ENCODE peak calls at places on chromosomes 5 and 9, in ten cellular contexts. One of them, this sample, is unnamed.

GRCh38 chr5:31144364-31144763 is 49.1 kb upstream of the CDH6 start:
- DNase-seq in breast epithelium: no peak
- DNase-seq in GM23248: no peak
- DNase-seq in adipocyte: no peak
- DNase-seq in neural progenitor cell: no peak
- DNase-seq in heart left ventricle: no peak
- DNase-seq in PC-3: no peak
- DNase-seq in IMR-90: no peak
- DNase-seq in CD8-positive, alpha-beta memory T cell: no peak
- DNase-seq in CD4-positive, CD25-positive, alpha-beta regulatory T cell: no peak
- DNase-seq in this sample: no peak

GRCh38 chr9:1429328-1429727 is 379.2 kb downstream of the DMRT2 start:
- DNase-seq in breast epithelium: no peak
- DNase-seq in GM23248: peak; percentile 44
- DNase-seq in adipocyte: no peak
- DNase-seq in neural progenitor cell: no peak
- DNase-seq in heart left ventricle: peak; percentile 38
- DNase-seq in PC-3: peak; percentile 45
- DNase-seq in IMR-90: no peak
- DNase-seq in CD8-positive, alpha-beta memory T cell: no peak
- DNase-seq in CD4-positive, CD25-positive, alpha-beta regulatory T cell: peak; percentile 26
- DNase-seq in this sample: peak; percentile 12

GRCh38 chr5:83827111-83827541 is 106.5 kb upstream of the HAPLN1 start:
- DNase-seq in breast epithelium: no peak
- DNase-seq in GM23248: peak; percentile 88
- DNase-seq in adipocyte: peak; percentile 93
- DNase-seq in neural progenitor cell: no peak
- DNase-seq in heart left ventricle: no peak
- DNase-seq in PC-3: peak; percentile 70
- DNase-seq in IMR-90: peak; percentile 46
- DNase-seq in CD8-positive, alpha-beta memory T cell: no peak
- DNase-seq in CD4-positive, CD25-positive, alpha-beta regulatory T cell: no peak
- DNase-seq in this sample: no peak

GRCh38 chr5:88829053-88829452 is 53.9 kb downstream of the MEF2C start:
- DNase-seq in breast epithelium: no peak
- DNase-seq in GM23248: peak; percentile 51
- DNase-seq in adipocyte: no peak
- DNase-seq in neural progenitor cell: no peak
- DNase-seq in heart left ventricle: peak; percentile 47
- DNase-seq in PC-3: peak; percentile 7
- DNase-seq in IMR-90: no peak
- DNase-seq in CD8-positive, alpha-beta memory T cell: no peak
- DNase-seq in CD4-positive, CD25-positive, alpha-beta regulatory T cell: no peak
- DNase-seq in this sample: peak; percentile 55

GRCh38 chr9:37034320-37034937 is 361 bp upstream of the PAX5 start:
- DNase-seq in breast epithelium: no peak
- DNase-seq in GM23248: peak; percentile 38
- DNase-seq in adipocyte: peak; percentile 33
- DNase-seq in neural progenitor cell: peak; percentile 84
- DNase-seq in heart left ventricle: no peak
- DNase-seq in PC-3: peak; percentile 40
- DNase-seq in IMR-90: no peak
- DNase-seq in CD8-positive, alpha-beta memory T cell: no peak
- DNase-seq in CD4-positive, CD25-positive, alpha-beta regulatory T cell: peak; percentile 26
- DNase-seq in this sample: no peak

GRCh38 chr9:17793713-17794622 is 215.1 kb downstream of the SH3GL2 start:
- DNase-seq in breast epithelium: no peak
- DNase-seq in GM23248: peak; percentile 32
- DNase-seq in adipocyte: peak; percentile 9
- DNase-seq in neural progenitor cell: peak; percentile 31
- DNase-seq in heart left ventricle: no peak
- DNase-seq in PC-3: peak; percentile 56
- DNase-seq in IMR-90: no peak
- DNase-seq in CD8-positive, alpha-beta memory T cell: no peak
- DNase-seq in CD4-positive, CD25-positive, alpha-beta regulatory T cell: no peak
- DNase-seq in this sample: peak; percentile 35

GRCh38 chr9:6680797-6681146 is 35.2 kb upstream of the GLDC start:
- DNase-seq in breast epithelium: peak; percentile 44
- DNase-seq in GM23248: peak; percentile 61
- DNase-seq in adipocyte: peak; percentile 62
- DNase-seq in neural progenitor cell: peak; percentile 71
- DNase-seq in heart left ventricle: peak; percentile 72
- DNase-seq in PC-3: peak; percentile 40
- DNase-seq in IMR-90: peak; percentile 40
- DNase-seq in CD8-positive, alpha-beta memory T cell: peak; percentile 82
- DNase-seq in CD4-positive, CD25-positive, alpha-beta regulatory T cell: peak; percentile 77
- DNase-seq in this sample: peak; percentile 44

GRCh38 chr5:14114615-14115251 is 28.4 kb upstream of the TRIO start:
- DNase-seq in breast epithelium: no peak
- DNase-seq in GM23248: peak; percentile 37
- DNase-seq in adipocyte: no peak
- DNase-seq in neural progenitor cell: no peak
- DNase-seq in heart left ventricle: no peak
- DNase-seq in PC-3: no peak
- DNase-seq in IMR-90: no peak
- DNase-seq in CD8-positive, alpha-beta memory T cell: no peak
- DNase-seq in CD4-positive, CD25-positive, alpha-beta regulatory T cell: no peak
- DNase-seq in this sample: no peak

GRCh38 chr9:37952731-37953130 is 48.8 kb upstream of the SLC25A51 start:
- DNase-seq in breast epithelium: no peak
- DNase-seq in GM23248: peak; percentile 91
- DNase-seq in adipocyte: peak; percentile 41
- DNase-seq in neural progenitor cell: no peak
- DNase-seq in heart left ventricle: no peak
- DNase-seq in PC-3: peak; percentile 73
- DNase-seq in IMR-90: peak; percentile 96
- DNase-seq in CD8-positive, alpha-beta memory T cell: no peak
- DNase-seq in CD4-positive, CD25-positive, alpha-beta regulatory T cell: no peak
- DNase-seq in this sample: peak; percentile 77

GRCh38 chr9:98357921-98358535 is 102.6 kb upstream of the TBC1D2 start:
- DNase-seq in breast epithelium: no peak
- DNase-seq in GM23248: peak; percentile 81
- DNase-seq in adipocyte: peak; percentile 24
- DNase-seq in neural progenitor cell: no peak
- DNase-seq in heart left ventricle: no peak
- DNase-seq in PC-3: peak; percentile 66
- DNase-seq in IMR-90: peak; percentile 77
- DNase-seq in CD8-positive, alpha-beta memory T cell: no peak
- DNase-seq in CD4-positive, CD25-positive, alpha-beta regulatory T cell: no peak
- DNase-seq in this sample: peak; percentile 65

GRCh38 chr5:75509956-75510355 is 1.5 kb downstream of the CERT1 start:
- DNase-seq in breast epithelium: no peak
- DNase-seq in GM23248: peak; percentile 72
- DNase-seq in adipocyte: peak; percentile 77
- DNase-seq in neural progenitor cell: peak; percentile 5
- DNase-seq in heart left ventricle: no peak
- DNase-seq in PC-3: peak; percentile 9
- DNase-seq in IMR-90: peak; percentile 60
- DNase-seq in CD8-positive, alpha-beta memory T cell: no peak
- DNase-seq in CD4-positive, CD25-positive, alpha-beta regulatory T cell: peak; percentile 10
- DNase-seq in this sample: no peak

GRCh38 chr5:153158608-153159007 is 331.9 kb upstream of the GRIA1 start:
- DNase-seq in breast epithelium: no peak
- DNase-seq in GM23248: peak; percentile 20
- DNase-seq in adipocyte: no peak
- DNase-seq in neural progenitor cell: no peak
- DNase-seq in heart left ventricle: no peak
- DNase-seq in PC-3: no peak
- DNase-seq in IMR-90: no peak
- DNase-seq in CD8-positive, alpha-beta memory T cell: no peak
- DNase-seq in CD4-positive, CD25-positive, alpha-beta regulatory T cell: no peak
- DNase-seq in this sample: no peak

GRCh38 chr5:8848997-8849585 is 696.8 kb downstream of the SEMA5A start:
- DNase-seq in breast epithelium: no peak
- DNase-seq in GM23248: peak; percentile 95
- DNase-seq in adipocyte: peak; percentile 82
- DNase-seq in neural progenitor cell: no peak
- DNase-seq in heart left ventricle: no peak
- DNase-seq in PC-3: peak; percentile 95
- DNase-seq in IMR-90: peak; percentile 89
- DNase-seq in CD8-positive, alpha-beta memory T cell: no peak
- DNase-seq in CD4-positive, CD25-positive, alpha-beta regulatory T cell: no peak
- DNase-seq in this sample: peak; percentile 96

DNA sequence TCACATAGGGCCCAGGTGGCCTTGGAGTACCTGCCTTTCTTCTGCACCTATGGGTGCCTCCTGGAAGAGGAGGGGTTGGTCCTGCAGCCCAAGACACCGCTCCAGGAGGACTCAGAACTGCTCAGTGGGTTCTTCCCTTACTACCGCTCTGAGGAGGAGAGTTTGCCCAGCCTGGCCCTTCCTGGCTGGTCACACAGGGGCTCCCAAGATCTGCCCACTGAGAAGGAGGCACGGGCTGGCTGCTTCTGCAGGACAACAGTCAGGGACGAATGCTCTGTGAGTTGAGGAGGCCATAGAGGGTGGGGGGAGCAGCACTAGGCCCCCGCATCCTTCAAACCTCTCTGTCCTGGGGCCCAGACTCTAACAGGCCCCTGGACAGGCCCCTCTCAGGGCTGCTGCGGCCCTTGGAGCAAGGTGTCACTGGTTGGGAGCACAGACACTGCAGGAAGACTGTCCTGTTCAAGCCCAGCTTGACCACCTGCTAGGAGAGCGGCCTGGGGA is 9.9 kb upstream of the SLC25A48 start:
- DNase-seq in breast epithelium: no peak
- DNase-seq in GM23248: no peak
- DNase-seq in adipocyte: no peak
- DNase-seq in neural progenitor cell: no peak
- DNase-seq in heart left ventricle: no peak
- DNase-seq in PC-3: no peak
- DNase-seq in IMR-90: no peak
- DNase-seq in CD8-positive, alpha-beta memory T cell: no peak
- DNase-seq in CD4-positive, CD25-positive, alpha-beta regulatory T cell: no peak
- DNase-seq in this sample: no peak
- H3K4me3 ChIP-seq in breast epithelium: no peak overlapping the region
- H3K4me3 ChIP-seq in GM23248: no peak overlapping the region
- H3K4me3 ChIP-seq in adipocyte: no peak overlapping the region
- H3K4me3 ChIP-seq in neural progenitor cell: no peak overlapping the region
- H3K4me3 ChIP-seq in heart left ventricle: no peak overlapping the region
- H3K4me3 ChIP-seq in PC-3: no peak overlapping the region
- H3K4me3 ChIP-seq in IMR-90: no peak overlapping the region
- H3K4me3 ChIP-seq in CD8-positive, alpha-beta memory T cell: no peak overlapping the region
- H3K4me3 ChIP-seq in CD4-positive, CD25-positive, alpha-beta regulatory T cell: no peak overlapping the region
- H3K4me3 ChIP-seq in this sample: no peak overlapping the region

DNA sequence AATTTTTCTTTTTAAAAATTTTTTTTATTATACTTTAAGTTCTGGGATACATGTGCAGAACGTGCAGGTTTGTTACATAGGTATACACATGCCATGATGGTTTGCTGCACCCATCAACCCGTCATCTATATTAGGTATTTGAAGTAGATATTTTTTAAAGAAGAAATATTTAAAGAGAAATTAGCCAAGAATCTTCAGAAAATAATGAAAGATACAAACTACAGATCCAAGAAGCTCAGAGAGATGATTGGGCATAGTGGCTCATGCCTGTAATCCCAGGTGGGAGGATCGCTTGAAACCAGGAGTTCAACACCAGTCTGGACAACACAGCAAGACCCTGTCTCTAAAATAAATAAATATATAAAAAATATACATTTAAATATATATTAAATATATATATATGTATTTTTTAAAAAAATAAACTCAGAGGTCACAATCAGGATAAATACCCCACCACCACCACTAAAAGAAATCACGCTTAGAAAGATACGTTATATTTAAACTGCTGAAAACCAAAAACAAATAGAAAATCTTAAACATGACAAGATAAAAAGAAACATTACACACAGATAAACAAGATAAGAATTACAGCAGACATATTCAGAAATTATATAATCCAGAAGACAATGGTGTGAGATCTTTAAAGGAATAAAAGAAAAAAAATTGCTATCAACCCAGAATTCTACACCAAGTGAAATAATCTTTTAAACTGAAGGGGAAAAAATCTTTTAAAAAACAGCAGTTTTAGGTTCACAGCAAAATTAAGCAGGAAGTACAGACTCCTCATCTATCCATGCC is 57.5 kb downstream of the CSF2 start:
- DNase-seq in breast epithelium: no peak
- DNase-seq in GM23248: no peak
- DNase-seq in adipocyte: no peak
- DNase-seq in neural progenitor cell: no peak
- DNase-seq in heart left ventricle: no peak
- DNase-seq in PC-3: no peak
- DNase-seq in IMR-90: no peak
- DNase-seq in CD8-positive, alpha-beta memory T cell: no peak
- DNase-seq in CD4-positive, CD25-positive, alpha-beta regulatory T cell: no peak
- DNase-seq in this sample: no peak
- H3K9me3 ChIP-seq in breast epithelium: peaks cover 5% of the 10 kb centered on the region
- H3K9me3 ChIP-seq in GM23248: no peaks in the 10 kb centered on the region
- H3K9me3 ChIP-seq in adipocyte: peaks cover 45% of the 10 kb centered on the region
- H3K9me3 ChIP-seq in neural progenitor cell: no peaks in the 10 kb centered on the region
- H3K9me3 ChIP-seq in heart left ventricle: peaks cover 20% of the 10 kb centered on the region
- H3K9me3 ChIP-seq in PC-3: no peaks in the 10 kb centered on the region
- H3K9me3 ChIP-seq in IMR-90: peaks cover 13% of the 10 kb centered on the region
- H3K9me3 ChIP-seq in CD8-positive, alpha-beta memory T cell: no peaks in the 10 kb centered on the region
- H3K9me3 ChIP-seq in CD4-positive, CD25-positive, alpha-beta regulatory T cell: peaks cover 3% of the 10 kb centered on the region
- H3K9me3 ChIP-seq in this sample: peaks cover 48% of the 10 kb centered on the region

GRCh38 chr9:114506082-114506390 is 763 bp upstream of the WHRN start:
- DNase-seq in breast epithelium: no peak
- DNase-seq in GM23248: no peak
- DNase-seq in adipocyte: no peak
- DNase-seq in neural progenitor cell: no peak
- DNase-seq in heart left ventricle: no peak
- DNase-seq in PC-3: no peak
- DNase-seq in IMR-90: no peak
- DNase-seq in CD8-positive, alpha-beta memory T cell: no peak
- DNase-seq in CD4-positive, CD25-positive, alpha-beta regulatory T cell: no peak
- DNase-seq in this sample: no peak
- H3K4me3 ChIP-seq in breast epithelium: peak overlapping the region; percentile 61
- H3K4me3 ChIP-seq in GM23248: peak overlapping the region; percentile 82
- H3K4me3 ChIP-seq in adipocyte: peak overlapping the region; percentile 89
- H3K4me3 ChIP-seq in neural progenitor cell: peak overlapping the region; percentile 54
- H3K4me3 ChIP-seq in heart left ventricle: peak overlapping the region; percentile 61
- H3K4me3 ChIP-seq in PC-3: peak overlapping the region; percentile 90
- H3K4me3 ChIP-seq in IMR-90: peak overlapping the region; percentile 71
- H3K4me3 ChIP-seq in CD8-positive, alpha-beta memory T cell: peak overlapping the region; percentile 70
- H3K4me3 ChIP-seq in CD4-positive, CD25-positive, alpha-beta regulatory T cell: peak overlapping the region; percentile 70
- H3K4me3 ChIP-seq in this sample: peak overlapping the region; percentile 84

DNA sequence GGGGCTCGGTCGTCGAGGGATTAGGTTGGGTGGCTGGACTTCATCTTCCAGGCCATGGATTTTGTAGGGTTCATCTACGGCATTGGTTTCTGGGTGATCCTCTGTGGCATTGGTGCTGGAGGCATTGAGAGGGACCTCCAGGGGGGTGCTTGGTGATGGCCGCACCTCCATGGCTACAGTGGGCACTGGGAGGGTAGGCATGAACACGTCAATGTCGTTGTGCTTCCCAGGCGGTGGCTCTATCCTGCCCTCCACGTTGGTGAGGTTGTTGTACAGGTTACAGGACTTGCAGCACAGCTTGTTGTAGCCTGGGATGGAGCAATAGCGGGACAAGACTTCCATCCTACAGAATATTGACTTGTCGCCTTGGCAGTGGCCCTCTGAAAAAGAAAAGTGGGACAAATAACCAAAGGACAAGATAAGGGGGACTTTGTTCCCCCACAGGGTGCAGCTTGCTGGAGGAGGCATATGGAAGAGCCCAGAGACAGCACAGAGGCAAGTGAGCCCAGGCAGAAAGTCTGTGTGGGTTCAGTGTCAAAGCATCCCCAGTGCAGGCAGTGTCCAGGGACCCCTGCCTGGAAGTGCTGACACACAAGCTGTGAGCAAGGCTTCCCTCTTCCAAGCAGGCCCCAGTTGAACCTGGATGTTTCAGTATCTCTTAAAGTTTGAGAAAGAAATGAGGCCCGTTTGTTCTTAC is 53.9 kb downstream of the ZNF354C start:
- DNase-seq in breast epithelium: peak; percentile 6
- DNase-seq in GM23248: no peak
- DNase-seq in adipocyte: no peak
- DNase-seq in neural progenitor cell: no peak
- DNase-seq in heart left ventricle: no peak
- DNase-seq in PC-3: no peak
- DNase-seq in IMR-90: no peak
- DNase-seq in CD8-positive, alpha-beta memory T cell: no peak
- DNase-seq in CD4-positive, CD25-positive, alpha-beta regulatory T cell: no peak
- DNase-seq in this sample: no peak
- H3K9me3 ChIP-seq in breast epithelium: peaks cover 72% of the 10 kb centered on the region
- H3K9me3 ChIP-seq in GM23248: no peaks in the 10 kb centered on the region
- H3K9me3 ChIP-seq in adipocyte: no peaks in the 10 kb centered on the region
- H3K9me3 ChIP-seq in neural progenitor cell: no peaks in the 10 kb centered on the region
- H3K9me3 ChIP-seq in heart left ventricle: peaks cover 57% of the 10 kb centered on the region
- H3K9me3 ChIP-seq in PC-3: no peaks in the 10 kb centered on the region
- H3K9me3 ChIP-seq in IMR-90: peaks cover 40% of the 10 kb centered on the region
- H3K9me3 ChIP-seq in CD8-positive, alpha-beta memory T cell: no peaks in the 10 kb centered on the region
- H3K9me3 ChIP-seq in CD4-positive, CD25-positive, alpha-beta regulatory T cell: peaks cover 8% of the 10 kb centered on the region
- H3K9me3 ChIP-seq in this sample: peaks cover 10% of the 10 kb centered on the region

This sample was measured in MG63.